ENCODE peak calls at places on chromosomes 16 and 17, in five cellular contexts. N is nephron progenitor cell, Q is tibial nerve, J is choroid plexus epithelial cell, L is Calu3. K is an unnamed sample.

GRCh38 chr17:10623786-10624338 is 33.2 kb downstream of the MYH3 start:
- DNase-seq in L (no peak), Q (no peak), J (no peak), N (no peak), K (no peak)

GRCh38 chr16:85602831-85603755 is 10.0 kb upstream of the GSE1 start:
- DNase-seq in L (no peak), J (no peak), Q (no peak), N (no peak), K (no peak)

GRCh38 chr16:50313596-50314483 is 47.5 kb downstream of the ADCY7 start:
- DNase-seq in L (no peak), N (no peak), Q (peak; percentile 50), J (peak; percentile 74), K (no peak)

GRCh38 chr17:77188084-77189066 is 47.6 kb downstream of the SEC14L1 start:
- DNase-seq in N (no peak), L (no peak), Q (no peak), J (no peak), K (no peak)

GRCh38 chr17:63082952-63083351 is 116.9 kb downstream of the TANC2 start:
- DNase-seq in Q (no peak), N (no peak), J (peak; percentile 34), L (no peak), K (no peak)

GRCh38 chr17:66957343-66957742 is 7.2 kb upstream of the CACNG4 start:
- DNase-seq in N (no peak), Q (no peak), J (no peak), L (no peak), K (no peak)

GRCh38 chr16:85673529-85674417 is 15.0 kb downstream of the GINS2 start:
- DNase-seq in L (no peak), Q (no peak), J (peak; percentile 76), N (no peak), K (peak; percentile 56)

GRCh38 chr16:57653936-57654335 is 14.2 kb upstream of the ADGRG3 start:
- DNase-seq in J (peak; percentile 79), L (no peak), Q (no peak), N (no peak), K (peak; percentile 72)

GRCh38 chr16:75550211-75550662 is 5.8 kb downstream of the TMEM231 start:
- DNase-seq in J (peak; percentile 91), Q (peak; percentile 30), L (peak; percentile 43), N (no peak), K (peak; percentile 82)
- TF ChIP-seq CTCF in J (peak; percentile 92), Q (peak; percentile 35), L (peak; percentile 29), N (no peak), K (peak; percentile 47)

DNA sequence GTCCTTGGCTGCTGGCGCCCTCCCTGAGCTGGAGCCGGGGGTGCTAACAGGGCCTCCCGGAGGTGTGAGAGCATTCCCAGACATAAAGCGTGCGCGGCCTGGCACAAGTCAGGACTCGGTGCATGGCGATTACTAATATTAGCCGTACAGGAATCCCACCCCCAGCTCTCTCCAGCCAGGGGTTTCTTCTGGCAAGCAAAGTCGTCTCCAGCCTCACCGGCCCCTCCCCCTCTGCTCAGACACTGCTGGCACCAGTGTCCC is 5.0 kb downstream of the CASKIN1 start:
- DNase-seq in L (no peak), Q (no peak), N (no peak), J (no peak), K (no peak)
- TF ChIP-seq CTCF in L (no peak), Q (no peak), N (no peak), J (no peak), K (no peak)

GRCh38 chr17:80377798-80378197 is 37.2 kb upstream of the ENDOV start:
- DNase-seq in N (no peak), Q (no peak), J (no peak), L (no peak), K (no peak)
- TF ChIP-seq CTCF in N (no peak), Q (no peak), J (no peak), L (no peak), K (no peak)

GRCh38 chr17:60599620-60600489 is at the start of gene PPM1D:
- DNase-seq in N (peak; percentile 99), L (peak; percentile 96), J (peak; percentile 99), Q (peak; percentile 99), K (peak; percentile 99)
- TF ChIP-seq CTCF in N (no peak), L (no peak), J (no peak), Q (no peak), K (no peak)

GRCh38 chr16:27980919-27981670 is 82.4 kb downstream of the GSG1L start:
- DNase-seq in L (no peak), J (no peak), N (no peak), Q (no peak), K (no peak)

GRCh38 chr16:27980076-27980775 is 83.3 kb downstream of the GSG1L start:
- DNase-seq in L (no peak), J (no peak), N (no peak), Q (no peak), K (no peak)

GRCh38 chr16:27984121-27984520 is 79.4 kb downstream of the GSG1L start:
- DNase-seq in L (no peak), Q (no peak), N (no peak), J (no peak), K (no peak)

GRCh38 chr16:27983244-27983643 is 80.3 kb downstream of the GSG1L start:
- DNase-seq in L (no peak), Q (no peak), N (no peak), J (no peak), K (no peak)

GRCh38 chr16:27982184-27982583 is 81.3 kb downstream of the GSG1L start:
- DNase-seq in L (no peak), N (no peak), Q (no peak), J (no peak), K (no peak)
- TF ChIP-seq CTCF in L (no peak), N (no peak), Q (no peak), J (no peak), K (no peak)

K was measured in MCF 10A.